ENCODE peak calls at places on chromosomes 3 and 15, in seven cellular contexts. L is body of pancreas, A is adrenal gland, Z is heart left ventricle, H is HCT116, W is transverse colon, K is K562. J is an unnamed sample. For H3K27me3, the result is how much of the 10 kb centered on the place peaks cover.

GRCh38 chr3:128585189-128585588 is 65.4 kb downstream of the RPN1 start:
- DNase-seq in W (no peak), A (no peak), H (no peak), K (no peak), L (no peak), Z (no peak), J (no peak)

GRCh38 chr15:35871282-35871681 is 325.3 kb upstream of the DPH6 start:
- DNase-seq in L (no peak), H (no peak), Z (no peak), A (no peak), K (no peak), W (no peak), J (no peak)

GRCh38 chr3:2735392-2735894 is 374.7 kb downstream of the IL5RA start:
- DNase-seq in K (no peak), Z (no peak), W (no peak), L (no peak), H (no peak), A (no peak), J (no peak)

GRCh38 chr3:127749787-127750225 is 72.5 kb downstream of the MGLL start:
- DNase-seq in Z (no peak), L (no peak), H (no peak), A (no peak), W (no peak), K (no peak), J (no peak)

GRCh38 chr15:45118131-45118588 is 4.0 kb downstream of the DUOXA2 start:
- DNase-seq in L (peak), H (peak), Z (peak), A (peak), K (peak), W (peak), J (peak)

GRCh38 chr3:100041328-100041749 is 73.0 kb downstream of the FILIP1L start:
- DNase-seq in A (no peak), K (no peak), Z (no peak), W (no peak), H (peak), L (no peak), J (no peak)

GRCh38 chr15:84734794-84735479 is 13.5 kb upstream of the ZNF592 start:
- DNase-seq in A (peak), Z (peak), H (peak), K (peak), L (peak), W (peak), J (peak)

GRCh38 chr3:58271901-58272501 is 34.0 kb upstream of the RPP14 start:
- DNase-seq in A (peak), H (peak), K (no peak), W (no peak), Z (no peak), L (no peak), J (no peak)

GRCh38 chr3:126459763-126460127 is 15.9 kb downstream of the ZXDC start:
- DNase-seq in W (no peak), Z (no peak), L (no peak), A (no peak), K (no peak), H (no peak), J (no peak)

GRCh38 chr3:113914646-113915045 is 33.2 kb upstream of the ZDHHC23 start:
- DNase-seq in A (no peak), K (no peak), Z (no peak), L (no peak), W (no peak), H (no peak), J (no peak)

DNA sequence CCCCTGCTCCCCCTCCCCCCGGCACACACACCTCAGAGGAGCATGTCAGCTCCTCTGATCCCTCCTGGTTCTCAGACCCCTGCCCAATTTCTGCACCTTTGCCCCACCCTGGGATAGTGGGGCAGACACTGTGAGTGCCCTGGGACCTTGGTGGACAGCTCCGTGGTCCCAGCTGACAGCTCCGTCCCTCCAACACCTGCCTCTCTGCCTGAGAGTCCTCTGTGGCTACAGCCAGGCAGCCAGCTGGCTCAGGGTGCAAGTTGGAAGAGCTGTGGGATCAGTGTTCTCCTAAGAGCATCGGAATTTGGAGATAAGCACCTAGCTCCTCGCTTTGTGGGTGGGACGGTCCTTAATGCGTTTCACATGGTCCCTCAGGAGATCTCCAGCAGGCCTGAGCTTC is 43.7 kb upstream of the PGPEP1L start:
- DNase-seq in W (no peak), Z (no peak), A (no peak), H (no peak), L (no peak), K (no peak), J (no peak)
- TF ChIP-seq POLR2A in W (no peak), Z (no peak), A (no peak), H (no peak), L (no peak), K (no peak), J (no peak)

GRCh38 chr15:66170716-66171115 is 82.8 kb downstream of the MEGF11 start:
- DNase-seq in H (no peak), L (no peak), K (no peak), W (no peak), Z (no peak), A (no peak), J (no peak)
- H3K27me3 ChIP-seq in H (under half), L (under half), K (under half), W (under half), Z (under half), A (under half), J (under half)

DNA sequence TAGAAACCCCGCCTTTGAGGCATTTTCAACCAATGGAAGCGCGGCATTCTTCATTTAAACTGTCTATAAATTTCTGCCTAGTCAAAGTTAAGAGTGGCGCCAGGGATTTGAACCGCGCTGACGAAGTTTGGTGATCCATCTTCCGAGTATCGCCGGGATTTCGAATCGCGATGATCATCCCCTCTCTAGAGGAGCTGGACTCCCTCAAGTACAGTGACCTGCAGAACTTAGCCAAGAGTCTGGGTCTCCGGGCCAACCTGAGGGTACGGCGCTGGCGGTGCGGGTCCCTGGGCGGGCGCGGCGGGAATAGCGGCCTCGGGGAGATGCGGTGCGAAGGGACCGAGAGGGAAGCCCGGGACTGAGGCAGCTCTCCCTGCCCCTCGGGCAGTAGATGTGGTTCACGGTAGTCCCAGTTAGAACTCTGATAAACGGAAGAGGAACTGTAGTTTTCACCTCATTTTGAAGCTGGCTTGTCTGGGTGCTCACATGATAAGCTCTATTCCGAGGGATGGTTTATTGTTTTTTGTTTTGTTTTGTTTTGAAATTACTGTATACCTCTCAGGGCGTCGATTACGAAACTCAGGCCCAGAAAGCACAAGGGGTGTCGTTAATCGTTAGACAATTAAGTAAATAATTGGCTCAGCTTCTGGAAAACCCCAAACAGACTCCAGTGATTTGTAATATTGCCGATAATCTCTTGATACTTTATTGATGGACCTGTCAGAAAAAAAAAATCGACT is at the start of gene NUSAP1:
- DNase-seq in Z (no peak), L (no peak), A (no peak), W (no peak), H (no peak), K (no peak), J (no peak)
- TF ChIP-seq POLR2A in Z (no peak), L (no peak), A (peak), W (peak), H (peak), K (peak), J (no peak)

DNA sequence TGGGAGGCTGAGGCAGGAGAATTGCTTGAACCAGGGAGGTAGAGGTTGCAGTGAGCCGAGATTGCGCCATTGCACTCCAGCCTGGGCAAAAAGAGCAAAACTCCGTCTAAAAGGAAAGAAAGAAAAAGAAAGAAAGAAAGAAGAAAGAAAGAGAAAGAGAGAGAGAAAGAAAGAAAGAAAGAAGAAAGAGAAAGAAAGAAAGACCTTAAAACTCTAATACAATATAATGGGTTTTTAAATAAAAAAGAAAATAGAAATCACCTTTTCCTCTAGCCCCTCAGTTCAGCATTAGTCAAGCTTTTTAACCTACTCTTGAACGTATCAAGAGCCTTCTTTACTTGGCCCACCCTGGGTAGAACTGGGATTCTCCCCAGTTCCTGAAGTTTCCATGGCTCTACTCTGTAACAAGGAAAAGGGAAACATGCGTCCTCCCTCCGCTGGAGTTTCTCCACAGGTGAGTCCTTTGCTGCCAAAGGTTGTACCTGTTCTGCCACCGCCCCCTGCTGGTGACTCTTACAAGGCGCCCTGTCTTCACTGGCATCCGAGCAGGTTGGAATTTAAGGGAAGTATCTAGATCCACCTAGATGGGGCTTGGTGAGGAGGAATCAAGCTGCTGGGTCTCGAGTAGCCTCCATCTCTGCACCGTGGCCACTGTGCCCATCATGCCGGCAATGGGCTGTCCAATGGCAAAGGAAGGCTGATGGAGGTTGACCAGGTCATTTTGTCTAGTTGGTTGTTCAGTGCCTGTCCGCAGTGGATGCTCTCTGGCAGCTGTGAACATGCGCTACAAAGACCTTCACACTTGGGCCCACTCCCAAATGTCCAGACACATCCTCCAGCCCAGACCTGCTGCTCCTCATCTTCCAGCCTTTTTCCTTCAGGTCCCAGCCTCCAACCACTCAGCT is 20.6 kb upstream of the EPHB3 start:
- DNase-seq in A (peak), H (peak), L (peak), W (peak), K (peak), Z (peak), J (peak)
- H3K27me3 ChIP-seq in A (under half), H (under half), L (under half), W (half or more), K (under half), Z (under half), J (under half)